ENCODE peak calls at places on chromosomes 11 and 22, in four cellular contexts. A, C, U and V are unnamed samples.

GRCh38 chr11:44014968-44015623 is 32.7 kb upstream of the ACCSL start:
- DNase-seq in A (no peak), C (no peak), U (peak), V (no peak)

GRCh38 chr11:47004595-47005033 is 68.1 kb downstream of the CSTPP1 start:
- DNase-seq in A (peak), C (peak), U (peak), V (peak)

GRCh38 chr22:25282671-25283561 is 63.5 kb downstream of the CRYBB2 start:
- DNase-seq in A (no peak), C (no peak), U (no peak), V (no peak)

GRCh38 chr22:29167032-29167911 is 38.4 kb upstream of the EMID1 start:
- DNase-seq in A (no peak), C (no peak), U (no peak), V (no peak)

GRCh38 chr11:126336065-126336464 is 19.4 kb upstream of the ST3GAL4 start:
- DNase-seq in A (no peak), C (no peak), U (no peak), V (no peak)

GRCh38 chr11:113446112-113446511 is 29.1 kb downstream of the DRD2 start:
- DNase-seq in A (no peak), C (no peak), U (no peak), V (no peak)

GRCh38 chr11:720642-721346 is 14.8 kb downstream of the EPS8L2 start:
- DNase-seq in A (peak), C (no peak), U (peak), V (no peak)

GRCh38 chr11:71139516-71140205 is 112.7 kb downstream of the SHANK2 start:
- DNase-seq in A (no peak), C (peak), U (peak), V (no peak)

GRCh38 chr11:114259124-114259526 is 37.1 kb upstream of the NNMT start:
- DNase-seq in A (no peak), C (peak), U (no peak), V (no peak)

GRCh38 chr11:76975513-76975912 is 58.7 kb upstream of the B3GNT6 start:
- DNase-seq in A (no peak), C (no peak), U (no peak), V (no peak)

GRCh38 chr11:3929689-3930088 is 74.2 kb downstream of the STIM1 start:
- DNase-seq in A (peak), C (no peak), U (no peak), V (no peak)

GRCh38 chr11:93476796-93477195 is 66.4 kb downstream of the SMCO4 start:
- DNase-seq in A (no peak), C (no peak), U (peak), V (no peak)

GRCh38 chr11:114053406-114053805 is 6.1 kb upstream of the ZBTB16 start:
- DNase-seq in A (no peak), C (no peak), U (no peak), V (no peak)

GRCh38 chr11:17558025-17558780 is 11.1 kb downstream of the OTOG start:
- DNase-seq in A (no peak), C (no peak), U (no peak), V (no peak)

GRCh38 chr11:27443746-27444465 is 28.7 kb downstream of the LGR4 start:
- DNase-seq in A (no peak), C (no peak), U (no peak), V (no peak)

GRCh38 chr11:12606597-12606996 is 67.6 kb upstream of the TEAD1 start:
- DNase-seq in A (no peak), C (no peak), U (peak), V (no peak)

GRCh38 chr11:122069946-122070345 is 46.1 kb downstream of the BLID start:
- DNase-seq in A (no peak), C (no peak), U (peak), V (no peak)

GRCh38 chr11:115266066-115266465 is 238.1 kb downstream of the CADM1 start:
- DNase-seq in A (no peak), C (no peak), U (no peak), V (no peak)

GRCh38 chr11:134504146-134504905 is 92.3 kb upstream of the B3GAT1 start:
- DNase-seq in A (no peak), C (no peak), U (no peak), V (no peak)

GRCh38 chr22:47805394-47805935 is 1043.0 kb downstream of the TBC1D22A start:
- DNase-seq in A (no peak), C (no peak), U (no peak), V (no peak)

GRCh38 chr11:78564037-78564888 is 10.4 kb downstream of the NARS2 start:
- DNase-seq in A (peak), C (peak), U (peak), V (no peak)

GRCh38 chr11:79525257-79525656 is 84.4 kb upstream of the TENM4 start:
- DNase-seq in A (no peak), C (no peak), U (no peak), V (no peak)

GRCh38 chr22:39317756-39318506 is 1.5 kb downstream of the RPL3 start:
- DNase-seq in A (no peak), C (no peak), U (peak), V (no peak)

GRCh38 chr22:37165940-37166674 is 16.4 kb upstream of the IL2RB start:
- DNase-seq in A (no peak), C (no peak), U (no peak), V (no peak)

DNA sequence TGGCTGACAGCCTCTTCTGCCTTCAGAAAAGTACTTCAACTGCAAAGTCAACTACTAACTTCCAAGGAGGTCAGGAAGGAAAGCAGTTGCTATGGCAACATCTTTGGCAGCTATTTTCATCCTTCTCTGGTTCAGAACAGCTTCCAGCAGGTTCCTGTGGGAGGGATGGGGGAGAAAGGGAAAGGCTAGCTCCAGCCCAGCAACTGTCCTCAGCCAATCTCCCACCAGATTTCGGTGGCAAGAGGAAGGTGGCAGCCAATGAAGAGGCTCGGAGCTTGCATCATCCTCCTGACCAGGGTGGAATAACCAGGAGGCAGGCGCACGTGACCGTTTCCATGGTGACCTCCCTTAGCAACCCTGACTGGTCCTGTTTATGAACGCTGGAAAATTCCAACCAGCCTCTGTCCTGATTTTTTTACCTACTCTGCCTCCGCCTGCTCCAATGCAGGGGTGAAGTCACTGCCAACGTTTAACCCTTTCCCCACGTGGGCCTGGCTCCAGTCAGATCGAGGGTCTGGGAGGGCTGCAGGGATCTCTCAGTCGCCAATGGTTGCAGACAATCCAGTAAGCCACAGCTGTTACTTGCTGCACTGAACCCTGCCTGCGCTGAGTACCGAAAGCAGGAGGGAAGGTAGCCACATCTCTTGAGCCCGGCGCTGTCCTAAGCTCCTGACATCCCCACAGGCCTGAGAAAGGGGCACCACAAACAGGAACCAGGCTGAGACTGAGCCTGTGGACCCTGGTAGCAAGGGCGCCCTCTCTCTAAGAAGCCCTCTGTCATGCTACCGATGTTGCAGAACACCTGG is 11.2 kb upstream of the MALAT1 start:
- DNase-seq in A (peak), C (peak), U (peak), V (peak)
- TF ChIP-seq POLR2A in A (no peak), C (no peak), U (peak), V (peak)

GRCh38 chr11:57368106-57368826 is 12.7 kb downstream of the PRG3 start:
- DNase-seq in A (peak), C (no peak), U (no peak), V (no peak)
- TF ChIP-seq POLR2A in A (no peak), C (no peak), U (no peak), V (no peak)

DNA sequence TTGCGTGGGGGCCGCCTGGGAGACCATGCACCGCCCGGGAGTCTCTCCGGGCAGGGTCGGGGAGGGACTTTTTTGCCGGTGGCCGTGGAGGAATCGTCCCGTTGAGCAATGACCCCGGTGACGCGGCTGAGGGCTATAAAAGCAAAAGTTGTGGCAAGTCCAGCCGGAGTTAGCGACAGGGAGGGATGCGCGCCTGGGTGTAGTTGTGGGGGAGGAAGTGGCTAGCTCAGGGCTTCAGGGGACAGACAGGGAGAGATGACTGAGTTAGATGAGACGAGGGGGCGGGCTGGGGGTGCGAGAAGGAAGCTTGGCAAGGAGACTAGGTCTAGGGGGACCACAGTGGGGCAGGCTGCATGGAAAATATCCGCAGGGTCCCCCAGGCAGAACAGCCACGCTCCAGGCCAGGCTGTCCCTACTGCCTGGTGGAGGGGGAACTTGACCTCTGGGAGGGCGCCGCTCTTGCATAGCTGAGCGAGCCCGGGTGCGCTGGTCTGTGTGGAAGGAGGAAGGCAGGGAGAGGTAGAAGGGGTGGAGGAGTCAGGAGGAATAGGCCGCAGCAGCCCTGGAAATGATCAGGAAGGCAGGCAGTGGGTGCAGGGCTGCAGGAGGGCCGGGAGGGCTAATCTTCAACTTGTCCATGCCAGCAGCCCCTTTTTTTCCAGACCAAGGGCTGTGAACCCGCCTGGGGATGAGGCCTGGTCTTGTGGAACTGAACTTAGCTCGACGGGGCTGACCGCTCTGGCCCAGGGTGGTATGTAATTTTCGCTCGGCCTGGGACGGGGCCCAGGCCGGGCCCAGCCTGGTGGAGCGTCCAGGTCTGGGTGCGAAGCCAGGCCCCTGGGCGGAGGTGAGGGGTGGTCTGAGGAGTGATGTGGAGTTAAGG is at the start of gene NEAT1:
- DNase-seq in A (peak), C (peak), U (peak), V (no peak)
- TF ChIP-seq POLR2A in A (peak), C (peak), U (peak), V (peak)

DNA sequence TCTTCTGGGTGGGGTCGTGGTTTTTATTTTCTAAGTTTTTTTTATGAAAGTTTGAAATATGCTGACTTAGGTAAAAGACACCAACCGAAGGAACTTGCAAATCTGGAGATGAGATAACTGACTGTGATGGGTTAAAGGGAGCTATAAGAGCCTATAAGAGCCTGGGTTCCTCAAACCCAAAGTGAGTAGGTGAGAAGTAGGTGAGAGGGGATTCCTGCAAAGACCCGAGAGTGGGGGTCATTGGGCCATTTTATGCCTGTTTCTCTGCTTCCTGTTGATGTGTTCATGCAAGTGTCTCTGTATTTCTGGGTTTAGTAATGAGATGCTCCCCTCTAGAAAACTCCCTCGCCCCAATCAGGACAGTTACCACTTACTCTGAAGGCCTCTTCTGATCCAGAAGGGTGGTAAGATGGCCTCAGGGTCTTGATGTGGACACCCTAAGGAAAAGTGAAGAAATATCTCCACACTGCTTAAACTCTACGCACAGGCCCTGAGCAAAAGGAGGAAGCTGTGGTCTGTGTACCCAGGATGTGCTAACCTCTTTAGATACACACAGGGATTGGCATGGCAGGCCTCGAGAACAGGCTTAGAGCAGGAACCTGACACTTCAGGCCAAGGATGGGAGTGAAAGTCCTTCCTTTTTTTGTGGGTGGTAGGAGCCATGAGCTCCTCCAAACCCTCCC is 1.8 kb downstream of the FLI1 start:
- DNase-seq in A (no peak), C (no peak), U (no peak), V (no peak)
- TF ChIP-seq POLR2A in A (no peak), C (no peak), U (no peak), V (no peak)

DNA sequence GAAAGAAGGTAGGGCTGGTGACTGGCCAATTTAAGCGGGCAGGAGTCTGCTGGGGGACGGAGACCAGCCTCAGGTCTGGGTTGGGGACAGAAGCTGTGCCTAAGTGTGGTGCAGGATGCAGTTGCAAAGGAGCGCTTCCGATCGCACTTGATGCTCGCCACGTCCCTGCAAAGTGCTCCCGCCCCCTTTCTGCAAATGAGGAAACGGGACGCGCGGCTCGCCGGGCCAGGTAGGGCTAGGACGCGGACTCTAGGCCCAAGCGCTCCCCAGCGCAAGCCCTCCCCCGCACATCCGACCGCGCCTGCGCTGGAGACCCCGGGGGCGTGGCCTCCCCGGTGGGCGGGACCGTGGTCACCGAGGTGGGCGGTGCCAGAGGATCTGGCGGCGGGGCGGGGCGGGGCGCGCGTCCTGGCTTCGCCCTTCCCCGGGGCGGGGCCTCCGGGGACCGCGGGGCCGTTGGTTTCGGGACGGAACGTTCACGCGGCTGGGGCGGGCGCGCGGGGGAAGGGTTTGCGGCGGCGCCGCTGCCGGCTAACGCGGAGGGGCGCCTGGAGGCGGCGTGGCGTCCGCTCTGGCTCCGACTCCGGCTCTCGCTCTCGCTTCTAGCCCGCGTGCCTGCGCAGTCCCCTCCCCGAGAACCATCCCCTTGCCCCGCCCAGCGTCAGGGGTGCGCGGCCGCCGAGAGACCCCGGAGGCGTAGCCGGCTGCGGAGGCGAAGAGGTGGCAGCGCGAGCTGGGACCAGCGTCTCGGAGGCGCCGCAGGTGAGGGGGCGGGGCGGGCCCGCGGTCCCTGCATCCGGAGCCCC is at the start of gene FAM118A:
- DNase-seq in A (peak), C (peak), U (peak), V (peak)
- TF ChIP-seq POLR2A in A (peak), C (peak), U (peak), V (peak)

GRCh38 chr11:111540114-111540920 is at the start of gene LAYN:
- DNase-seq in A (no peak), C (peak), U (peak), V (peak)
- TF ChIP-seq POLR2A in A (no peak), C (peak), U (peak), V (peak)